ENCODE peak calls at places on chromosome 14, in four cellular contexts. E is cardiac fibroblast; F is left ventricle myocardium inferior; H is activated naive CD4-positive, alpha-beta T cell treated with anti-CD3 and anti-CD28 coated beads, Interleukin-2, amount 10 ng/mL, durations not matched to agents 7 days and 5 days. V is an unnamed sample.

GRCh38 chr14:78595797-78596196 is 425.6 kb downstream of the NRXN3 start:
- DNase-seq in H (no peak), E (no peak), F (no peak), V (no peak)

GRCh38 chr14:83548061-83548839 is 1981.7 kb upstream of the FLRT2 start:
- DNase-seq in H (no peak), F (no peak), E (no peak), V (no peak)

GRCh38 chr14:36579573-36580140 is 2.8 kb downstream of the NKX2-8 start:
- DNase-seq in E (no peak), F (no peak), H (no peak), V (no peak)

GRCh38 chr14:64417042-64417770 is 29.1 kb downstream of the MTHFD1 start:
- DNase-seq in H (no peak), E (peak; percentile 41), F (no peak), V (no peak)

GRCh38 chr14:56205906-56206305 is 87.7 kb downstream of the PELI2 start:
- DNase-seq in H (no peak), F (no peak), E (no peak), V (no peak)

GRCh38 chr14:60944206-60944605 is 36.7 kb downstream of the TRMT5 start:
- DNase-seq in F (no peak), H (no peak), E (no peak), V (no peak)

GRCh38 chr14:88248606-88249005 is 74.5 kb downstream of the KCNK10 start:
- DNase-seq in E (peak; percentile 29), F (no peak), H (no peak), V (no peak)

GRCh38 chr14:96804821-96805374 is 7.7 kb downstream of the VRK1 start:
- DNase-seq in E (peak; percentile 45), F (no peak), H (no peak), V (no peak)